ENCODE peak calls at places on chromosomes 13 and 19, in nine cellular contexts. D, R, S, T, M, F, W, V and J are unnamed samples. For H3K36me3, the result is how much of the 10 kb centered on the place peaks cover.

GRCh38 chr13:99057310-99057975 is 79.6 kb upstream of the DOCK9 start:
- DNase-seq in D (no peak), R (no peak), S (no peak), T (no peak), M (no peak), F (no peak), W (peak), V (no peak), J (peak)

GRCh38 chr13:33402975-33403374 is 117.4 kb upstream of the STARD13 start:
- DNase-seq in D (no peak), R (no peak), S (no peak), T (no peak), M (no peak), F (no peak), W (no peak), V (no peak), J (no peak)

GRCh38 chr13:97757807-97758206 is 195.7 kb upstream of the IPO5 start:
- DNase-seq in D (no peak), R (no peak), S (no peak), T (peak), M (no peak), F (no peak), W (no peak), V (peak), J (no peak)

GRCh38 chr19:27714857-27715256 is 1498.1 kb downstream of the UQCRFS1 start:
- DNase-seq in D (no peak), R (no peak), S (no peak), T (no peak), M (no peak), F (no peak), W (no peak), V (no peak), J (no peak)

GRCh38 chr19:48896191-48896720 is 2.3 kb downstream of the TULP2 start:
- DNase-seq in D (no peak), R (peak), S (peak), T (peak), M (peak), F (no peak), W (no peak), V (peak), J (no peak)

GRCh38 chr13:40508112-40508511 is 158.3 kb downstream of the FOXO1 start:
- DNase-seq in D (no peak), R (no peak), S (no peak), T (no peak), M (no peak), F (no peak), W (no peak), V (no peak), J (peak)

GRCh38 chr13:34816118-34816517 is 126.0 kb upstream of the NBEA start:
- DNase-seq in D (no peak), R (no peak), S (no peak), T (no peak), M (no peak), F (peak), W (no peak), V (no peak), J (no peak)

GRCh38 chr19:53467138-53467502 is 413 bp upstream of the ZNF813 start:
- DNase-seq in D (no peak), R (no peak), S (peak), T (peak), M (no peak), F (no peak), W (no peak), V (peak), J (no peak)

GRCh38 chr19:8459520-8460260 is 14.9 kb downstream of the HNRNPM start:
- DNase-seq in D (no peak), R (no peak), S (no peak), T (no peak), M (no peak), F (no peak), W (peak), V (no peak), J (peak)

GRCh38 chr13:58963321-58963720 is 1200.4 kb downstream of the DIAPH3 start:
- DNase-seq in D (no peak), R (no peak), S (no peak), T (no peak), M (no peak), F (no peak), W (no peak), V (no peak), J (no peak)

GRCh38 chr13:26558074-26558805 is 757 bp downstream of the WASF3 start:
- DNase-seq in D (no peak), R (peak), S (peak), T (no peak), M (no peak), F (peak), W (peak), V (peak), J (no peak)

GRCh38 chr13:20684535-20684934 is 19.0 kb upstream of the IL17D start:
- DNase-seq in D (no peak), R (no peak), S (no peak), T (no peak), M (no peak), F (no peak), W (no peak), V (no peak), J (no peak)

GRCh38 chr13:43816401-43816889 is 29.7 kb upstream of the ENOX1 start:
- DNase-seq in D (no peak), R (no peak), S (no peak), T (no peak), M (no peak), F (no peak), W (no peak), V (no peak), J (no peak)

GRCh38 chr13:34942732-34943674 is 933 bp downstream of the NBEA start:
- DNase-seq in D (peak), R (peak), S (peak), T (peak), M (no peak), F (no peak), W (no peak), V (peak), J (no peak)

GRCh38 chr13:110185696-110186095 is 121.3 kb downstream of the COL4A1 start:
- DNase-seq in D (no peak), R (no peak), S (no peak), T (no peak), M (no peak), F (no peak), W (peak), V (no peak), J (no peak)

GRCh38 chr19:2016041-2016807 is 710 bp upstream of the BTBD2 start:
- DNase-seq in D (peak), R (peak), S (no peak), T (peak), M (peak), F (no peak), W (peak), V (peak), J (peak)

GRCh38 chr19:3683405-3683865 is 16.8 kb downstream of the PIP5K1C start:
- DNase-seq in D (no peak), R (peak), S (no peak), T (no peak), M (no peak), F (peak), W (no peak), V (peak), J (no peak)

GRCh38 chr19:861756-862528 is 2.5 kb downstream of the CFD start:
- DNase-seq in D (peak), R (peak), S (peak), T (no peak), M (peak), F (peak), W (no peak), V (peak), J (peak)

GRCh38 chr19:35300340-35300649 is 8.3 kb downstream of the MAG start:
- DNase-seq in D (no peak), R (no peak), S (no peak), T (no peak), M (no peak), F (no peak), W (no peak), V (no peak), J (no peak)

GRCh38 chr13:45439000-45439399 is 20.8 kb upstream of the SLC25A30 start:
- DNase-seq in D (no peak), R (no peak), S (no peak), T (no peak), M (no peak), F (no peak), W (no peak), V (no peak), J (no peak)

GRCh38 chr13:22002893-22003292 is 332.0 kb downstream of the FGF9 start:
- DNase-seq in D (no peak), R (no peak), S (no peak), T (no peak), M (no peak), F (no peak), W (no peak), V (peak), J (no peak)

GRCh38 chr19:3443840-3444694 is 36.3 kb downstream of the SMIM24 start:
- DNase-seq in D (no peak), R (peak), S (peak), T (no peak), M (no peak), F (peak), W (peak), V (peak), J (no peak)

GRCh38 chr13:40338217-40338616 is 328.2 kb downstream of the FOXO1 start:
- DNase-seq in D (no peak), R (no peak), S (no peak), T (no peak), M (no peak), F (no peak), W (no peak), V (no peak), J (no peak)

GRCh38 chr19:32748497-32748896 is 28.9 kb downstream of the TDRD12 start:
- DNase-seq in D (peak), R (peak), S (no peak), T (no peak), M (no peak), F (no peak), W (no peak), V (no peak), J (no peak)

GRCh38 chr13:93861818-93862217 is 617.7 kb downstream of the DCT start:
- DNase-seq in D (no peak), R (peak), S (no peak), T (no peak), M (no peak), F (peak), W (peak), V (no peak), J (peak)

GRCh38 chr13:47004022-47004421 is 107.2 kb upstream of the HTR2A start:
- DNase-seq in D (no peak), R (no peak), S (no peak), T (no peak), M (no peak), F (no peak), W (peak), V (peak), J (no peak)

GRCh38 chr19:2497186-2497585 is 21.3 kb downstream of the GADD45B start:
- DNase-seq in D (no peak), R (no peak), S (no peak), T (no peak), M (no peak), F (no peak), W (no peak), V (no peak), J (no peak)

GRCh38 chr13:61383101-61383500 is 32.5 kb downstream of the PCDH20 start:
- DNase-seq in D (no peak), R (no peak), S (no peak), T (no peak), M (no peak), F (no peak), W (no peak), V (no peak), J (peak)

GRCh38 chr13:91398413-91399188 is at the start of gene GPC5:
- DNase-seq in D (peak), R (peak), S (peak), T (peak), M (peak), F (peak), W (peak), V (peak), J (peak)

GRCh38 chr19:2049741-2050348 is 1.2 kb downstream of the MKNK2 start:
- DNase-seq in D (peak), R (no peak), S (peak), T (peak), M (peak), F (no peak), W (peak), V (peak), J (peak)

GRCh38 chr19:10227215-10227971 is 3.7 kb downstream of the S1PR2 start:
- DNase-seq in D (no peak), R (peak), S (no peak), T (peak), M (no peak), F (no peak), W (no peak), V (no peak), J (no peak)

GRCh38 chr13:57629821-57630235 is 1.7 kb upstream of the PCDH17 start:
- DNase-seq in D (peak), R (peak), S (peak), T (peak), M (peak), F (peak), W (peak), V (peak), J (peak)
- H3K4me3 ChIP-seq in D (no peak), R (peak), S (peak), T (peak), M (peak), F (peak), W (peak), V (no peak), J (peak)

GRCh38 chr19:11905928-11906327 is 18.3 kb downstream of the ZNF69 start:
- DNase-seq in D (no peak), R (no peak), S (no peak), T (no peak), M (no peak), F (no peak), W (no peak), V (no peak), J (no peak)
- H3K36me3 ChIP-seq in D (under half), R (half or more), S (under half), T (half or more), M (under half), F (under half), W (under half), V (under half), J (under half)

DNA sequence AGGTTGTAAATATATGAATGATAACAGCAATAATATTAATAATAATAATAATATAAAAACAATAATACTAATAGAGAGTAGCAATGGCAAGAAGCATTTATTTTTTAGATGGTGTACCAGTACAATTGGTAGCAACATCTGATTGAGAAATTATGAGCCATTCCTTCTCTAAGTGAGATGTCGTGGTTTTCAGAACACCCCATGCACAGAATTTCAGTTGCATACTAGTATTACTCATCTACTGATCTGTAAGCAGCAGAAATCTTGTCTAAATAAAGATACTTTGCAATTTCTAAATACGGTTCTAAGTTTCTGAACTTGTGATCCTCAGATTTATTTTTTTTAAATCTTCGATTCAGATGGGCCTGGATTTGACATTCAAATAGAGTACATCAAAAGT is 788.0 kb upstream of the ATXN8OS start:
- DNase-seq in D (no peak), R (no peak), S (no peak), T (no peak), M (no peak), F (no peak), W (no peak), V (no peak), J (no peak)
- H3K4me3 ChIP-seq in D (no peak), R (no peak), S (no peak), T (no peak), M (no peak), F (no peak), W (no peak), V (no peak), J (no peak)

GRCh38 chr13:42654212-42654611 is 80.3 kb downstream of the TNFSF11 start:
- DNase-seq in D (no peak), R (no peak), S (no peak), T (no peak), M (no peak), F (no peak), W (no peak), V (no peak), J (no peak)

GRCh38 chr13:42653694-42654093 is 79.7 kb downstream of the TNFSF11 start:
- DNase-seq in D (no peak), R (no peak), S (no peak), T (no peak), M (no peak), F (no peak), W (no peak), V (no peak), J (no peak)

GRCh38 chr13:42658019-42658418 is 84.1 kb downstream of the TNFSF11 start:
- DNase-seq in D (no peak), R (no peak), S (no peak), T (no peak), M (no peak), F (no peak), W (no peak), V (no peak), J (no peak)

GRCh38 chr13:42654760-42655159 is 80.8 kb downstream of the TNFSF11 start:
- DNase-seq in D (no peak), R (no peak), S (no peak), T (no peak), M (no peak), F (no peak), W (no peak), V (no peak), J (peak)

GRCh38 chr13:42656136-42656535 is 82.2 kb downstream of the TNFSF11 start:
- DNase-seq in D (no peak), R (no peak), S (no peak), T (no peak), M (no peak), F (peak), W (no peak), V (no peak), J (no peak)
- H3K36me3 ChIP-seq in D (under half), R (under half), S (under half), T (under half), M (under half), F (under half), W (under half), V (under half), J (under half)

DNA sequence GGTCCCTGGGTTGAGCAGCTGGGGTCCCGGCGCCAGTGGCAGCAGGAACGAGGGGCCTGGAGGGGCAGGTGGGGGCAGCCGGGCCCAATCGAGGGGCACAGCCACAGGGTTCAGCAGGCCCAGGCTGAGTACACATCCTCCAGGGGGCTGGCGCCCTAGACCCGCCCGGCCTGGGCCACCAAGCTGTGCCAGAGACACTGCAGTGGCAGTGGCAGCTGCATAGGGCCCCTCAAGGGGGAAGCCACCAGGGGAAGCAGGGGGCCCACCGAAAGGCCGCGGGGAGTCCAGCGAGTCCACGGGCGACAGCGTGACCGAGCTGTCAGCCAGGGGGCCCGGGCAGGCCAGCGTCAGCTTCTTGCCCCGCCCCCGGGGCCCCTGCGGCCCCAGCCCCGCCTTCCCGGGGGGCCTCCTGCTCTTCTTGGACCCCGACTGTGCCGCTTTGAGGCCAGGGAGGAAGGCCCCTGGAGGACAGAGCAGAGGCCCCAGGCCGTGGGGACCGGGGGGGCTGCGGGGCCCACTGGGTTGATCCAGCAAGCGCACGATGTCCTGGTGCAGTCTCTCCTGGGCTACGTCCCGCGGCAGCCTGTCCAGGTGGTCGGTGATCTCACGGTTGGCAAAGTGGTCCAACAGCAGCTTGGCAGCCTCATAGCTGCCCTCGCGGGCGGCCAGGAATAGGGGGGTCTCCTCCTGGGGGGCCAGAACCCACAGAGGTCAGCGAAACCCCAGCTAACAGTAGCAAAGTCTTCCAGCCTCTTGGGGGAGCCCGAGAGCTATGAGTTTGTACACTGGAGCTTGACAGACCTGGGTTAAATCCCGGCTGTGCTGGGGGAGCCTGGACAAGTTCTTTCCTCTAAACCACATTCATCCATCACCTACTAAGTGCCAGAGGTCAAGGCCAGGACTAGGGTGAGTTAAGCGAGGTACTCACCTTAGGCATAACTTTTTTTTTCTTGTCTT is 39.5 kb downstream of the NOTCH3 start:
- DNase-seq in D (no peak), R (no peak), S (no peak), T (no peak), M (no peak), F (no peak), W (peak), V (no peak), J (no peak)
- H3K4me3 ChIP-seq in D (no peak), R (no peak), S (no peak), T (no peak), M (no peak), F (no peak), W (no peak), V (no peak), J (no peak)

DNA sequence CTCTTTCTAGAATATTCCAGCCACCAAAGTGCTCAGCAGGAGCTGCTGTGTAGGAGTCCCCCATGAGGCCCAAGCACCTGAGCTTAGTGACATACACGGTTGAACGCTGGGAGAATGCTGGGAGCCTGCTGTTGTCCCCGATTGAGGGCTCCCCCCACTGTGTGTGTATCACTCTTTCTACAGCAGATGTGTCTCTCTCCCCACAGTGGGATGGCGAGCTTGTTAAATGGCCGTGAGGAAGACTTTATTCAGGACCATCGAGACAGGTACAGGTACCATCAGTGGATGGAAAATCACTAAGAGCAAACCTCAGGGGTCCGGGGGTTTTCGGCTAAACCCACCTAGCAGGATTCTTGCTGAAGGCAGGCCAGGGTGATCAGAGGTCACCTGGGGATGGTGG is 22.7 kb downstream of the EPN1 start:
- DNase-seq in D (no peak), R (peak), S (no peak), T (no peak), M (no peak), F (no peak), W (no peak), V (no peak), J (no peak)
- H3K36me3 ChIP-seq in D (under half), R (half or more), S (under half), T (under half), M (under half), F (half or more), W (under half), V (half or more), J (under half)

DNA sequence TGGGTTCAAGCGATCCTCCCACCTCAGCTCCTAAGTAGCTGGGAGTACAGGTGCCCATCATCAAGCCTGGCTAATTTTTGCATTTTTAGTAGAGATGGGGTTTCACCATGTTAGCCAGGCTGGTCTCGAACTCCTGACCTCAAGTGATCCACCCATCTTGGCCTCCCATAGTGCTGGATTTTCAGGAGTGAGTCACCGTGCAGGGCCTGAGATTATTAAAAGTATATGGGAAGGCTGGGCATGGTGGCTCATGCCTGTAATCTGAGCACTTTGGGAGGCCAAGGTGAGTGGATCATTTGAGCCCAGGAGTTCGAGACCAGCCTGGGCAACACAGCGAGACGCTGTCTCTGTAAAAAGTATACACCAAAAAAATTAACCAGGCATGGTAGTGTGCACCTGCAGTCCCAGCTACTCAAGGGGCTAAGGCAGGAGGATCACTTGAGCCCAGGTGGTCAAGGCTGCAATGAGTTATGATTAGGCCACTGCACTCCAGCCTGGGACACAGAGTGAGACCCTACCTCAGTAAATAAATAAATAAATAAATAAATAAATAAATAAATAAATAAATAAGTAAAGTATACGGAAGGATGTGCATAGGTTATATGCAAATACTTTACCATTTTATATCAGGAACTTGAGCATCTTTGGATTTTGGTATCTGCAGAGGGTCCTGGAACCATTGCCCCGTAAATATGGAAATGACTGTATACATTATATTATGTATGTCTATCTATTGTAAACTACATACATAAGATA is 854 bp downstream of the IL12RB1 start:
- DNase-seq in D (no peak), R (no peak), S (no peak), T (no peak), M (no peak), F (no peak), W (no peak), V (no peak), J (no peak)
- H3K4me3 ChIP-seq in D (peak), R (no peak), S (no peak), T (no peak), M (peak), F (no peak), W (no peak), V (no peak), J (no peak)